ENCODE peak calls at places on chromosomes 11 and 22, in five cellular contexts. A is caudate nucleus, M is left colon, L is neuronal stem cell, K is T-cell. R is an unnamed sample.

GRCh38 chr11:1481483-1481825 is 5.1 kb downstream of the MOB2 start:
- DNase-seq in A (no peak), M (peak; percentile 52), L (no peak), K (no peak), R (no peak)

GRCh38 chr11:45872513-45873356 is 12.7 kb upstream of the MAPK8IP1 start:
- DNase-seq in A (peak; percentile 58), M (no peak), L (peak; percentile 72), K (no peak), R (peak; percentile 61)

GRCh38 chr11:122917311-122917710 is 34.8 kb downstream of the JHY start:
- DNase-seq in A (no peak), M (no peak), L (no peak), K (no peak), R (no peak)

GRCh38 chr11:92329644-92330043 is 105.0 kb downstream of the FAT3 start:
- DNase-seq in A (no peak), M (no peak), L (no peak), K (no peak), R (no peak)

GRCh38 chr11:126354631-126355323 is 709 bp upstream of the ST3GAL4 start:
- DNase-seq in A (no peak), M (no peak), L (no peak), K (no peak), R (no peak)

GRCh38 chr11:128532016-128532570 is 55.3 kb downstream of the ETS1 start:
- DNase-seq in A (peak; percentile 48), M (no peak), L (no peak), K (no peak), R (peak; percentile 71)

GRCh38 chr11:111429066-111429506 is 50.0 kb upstream of the POU2AF1 start:
- DNase-seq in A (no peak), M (peak; percentile 56), L (peak; percentile 15), K (no peak), R (no peak)

GRCh38 chr22:24497879-24498278 is 2.7 kb downstream of the UPB1 start:
- DNase-seq in A (no peak), M (no peak), L (no peak), K (no peak), R (no peak)

GRCh38 chr11:1542267-1542666 is 29.8 kb downstream of the DUSP8 start:
- DNase-seq in A (no peak), M (no peak), L (no peak), K (no peak), R (no peak)

GRCh38 chr11:8099291-8099899 is 18.4 kb downstream of the TUB start:
- DNase-seq in A (peak; percentile 21), M (no peak), L (peak; percentile 63), K (no peak), R (peak; percentile 57)

GRCh38 chr11:6468712-6469495 is 4.8 kb downstream of the TRIM3 start:
- DNase-seq in A (peak; percentile 71), M (peak; percentile 84), L (peak; percentile 88), K (no peak), R (peak; percentile 72)

GRCh38 chr11:72720806-72721205 is 31.4 kb downstream of the ARAP1 start:
- DNase-seq in A (no peak), M (no peak), L (no peak), K (no peak), R (no peak)

GRCh38 chr11:72984448-72985077 is 157.6 kb downstream of the FCHSD2 start:
- DNase-seq in A (no peak), M (no peak), L (no peak), K (no peak), R (no peak)

GRCh38 chr11:68542617-68543016 is 82.1 kb downstream of the PPP6R3 start:
- DNase-seq in A (no peak), M (no peak), L (no peak), K (no peak), R (no peak)

GRCh38 chr11:1371836-1372465 is 17.8 kb upstream of the BRSK2 start:
- DNase-seq in A (no peak), M (no peak), L (no peak), K (no peak), R (no peak)

GRCh38 chr22:46446799-46447198 is 90.6 kb downstream of the CELSR1 start:
- DNase-seq in A (no peak), M (no peak), L (no peak), K (no peak), R (no peak)

GRCh38 chr22:47394504-47395440 is 632.3 kb downstream of the TBC1D22A start:
- DNase-seq in A (no peak), M (peak; percentile 3), L (no peak), K (no peak), R (no peak)

GRCh38 chr11:73983764-73984543 is 1.3 kb upstream of the UCP2 start:
- DNase-seq in A (no peak), M (peak; percentile 18), L (no peak), K (no peak), R (no peak)

GRCh38 chr22:29040385-29041275 is 21.0 kb downstream of the C22orf31 start:
- DNase-seq in A (no peak), M (peak; percentile 47), L (peak; percentile 62), K (peak; percentile 41), R (peak; percentile 57)

GRCh38 chr22:50465066-50465465 is 9.8 kb downstream of the SBF1 start:
- DNase-seq in A (no peak), M (no peak), L (no peak), K (no peak), R (no peak)

GRCh38 chr11:122861631-122862030 is 20.9 kb upstream of the JHY start:
- DNase-seq in A (no peak), M (no peak), L (no peak), K (no peak), R (no peak)

GRCh38 chr22:41948142-41948541 is 1.2 kb upstream of the CENPM start:
- DNase-seq in A (no peak), M (no peak), L (no peak), K (no peak), R (no peak)

GRCh38 chr22:42863349-42863911 is 6.4 kb upstream of the ARFGAP3 start:
- DNase-seq in A (no peak), M (no peak), L (no peak), K (no peak), R (no peak)

GRCh38 chr11:106608677-106609076 is 409.6 kb downstream of the GUCY1A2 start:
- DNase-seq in A (no peak), M (no peak), L (no peak), K (no peak), R (no peak)

GRCh38 chr22:47288640-47289039 is 526.2 kb downstream of the TBC1D22A start:
- DNase-seq in A (no peak), M (no peak), L (no peak), K (no peak), R (no peak)

GRCh38 chr11:103661991-103662390 is 374.4 kb upstream of the DDI1 start:
- DNase-seq in A (no peak), M (no peak), L (no peak), K (no peak), R (no peak)

GRCh38 chr11:23856654-23857053 is 640.2 kb upstream of the LUZP2 start:
- DNase-seq in A (no peak), M (no peak), L (no peak), K (no peak), R (no peak)

GRCh38 chr22:18145676-18146388 is 4.1 kb upstream of the USP18 start:
- DNase-seq in A (no peak), M (no peak), L (no peak), K (no peak), R (no peak)

GRCh38 chr11:72397333-72397732 is 37.0 kb downstream of the CLPB start:
- DNase-seq in A (no peak), M (no peak), L (no peak), K (no peak), R (no peak)

GRCh38 chr11:69166186-69167115 is 10.7 kb downstream of the SMIM38 start:
- DNase-seq in A (no peak), M (no peak), L (no peak), K (no peak), R (no peak)

GRCh38 chr11:133897331-133897650 is 52.0 kb upstream of the SPATA19 start:
- DNase-seq in A (no peak), M (no peak), L (no peak), K (no peak), R (no peak)

GRCh38 chr22:44167501-44167900 is 13.2 kb upstream of the PARVG start:
- DNase-seq in A (no peak), M (no peak), L (no peak), K (no peak), R (no peak)

GRCh38 chr11:126339866-126340434 is 15.5 kb upstream of the ST3GAL4 start:
- DNase-seq in A (no peak), M (no peak), L (no peak), K (no peak), R (no peak)

GRCh38 chr22:38766076-38766777 is 10.4 kb upstream of the SUN2 start:
- DNase-seq in A (peak; percentile 62), M (peak; percentile 76), L (no peak), K (no peak), R (peak; percentile 66)